ENCODE peak calls at places on chromosomes 16 and 17, in four cellular contexts. One of them, this sample, is unnamed.

GRCh38 chr17:879546-879945 is 97.4 kb downstream of the MRM3 start:
- DNase-seq in effector memory CD4-positive, alpha-beta T cell: peak
- DNase-seq in activated T-helper 1 cell treated with anti-CD3 and anti-CD28 coated beads, Interleukin-12 subunit alpha, Interleukin-12 subunit beta, Interleukin-2, Interleukin-4 antibody, amounts not matched to agents 30 ng/mL and 10 ng/mL and 1 ng/mL, durations not matched to agents 14 hours and 24 hours and 36 hours: peak
- DNase-seq in left ventricle myocardium superior: peak
- DNase-seq in this sample: peak

GRCh38 chr16:2715519-2715918 is 4.5 kb downstream of the PRSS27 start:
- DNase-seq in left ventricle myocardium superior: peak
- DNase-seq in activated T-helper 1 cell treated with anti-CD3 and anti-CD28 coated beads, Interleukin-12 subunit alpha, Interleukin-12 subunit beta, Interleukin-2, Interleukin-4 antibody, amounts not matched to agents 30 ng/mL and 10 ng/mL and 1 ng/mL, durations not matched to agents 14 hours and 24 hours and 36 hours: peak
- DNase-seq in effector memory CD4-positive, alpha-beta T cell: peak
- DNase-seq in this sample: peak

GRCh38 chr16:89111263-89111662 is 17.6 kb downstream of the ACSF3 start:
- DNase-seq in effector memory CD4-positive, alpha-beta T cell: no peak
- DNase-seq in activated T-helper 1 cell treated with anti-CD3 and anti-CD28 coated beads, Interleukin-12 subunit alpha, Interleukin-12 subunit beta, Interleukin-2, Interleukin-4 antibody, amounts not matched to agents 30 ng/mL and 10 ng/mL and 1 ng/mL, durations not matched to agents 14 hours and 24 hours and 36 hours: no peak
- DNase-seq in left ventricle myocardium superior: peak
- DNase-seq in this sample: no peak

GRCh38 chr17:58331815-58332719 is 3.5 kb upstream of the TSPOAP1 start:
- DNase-seq in effector memory CD4-positive, alpha-beta T cell: peak
- DNase-seq in left ventricle myocardium superior: peak
- DNase-seq in activated T-helper 1 cell treated with anti-CD3 and anti-CD28 coated beads, Interleukin-12 subunit alpha, Interleukin-12 subunit beta, Interleukin-2, Interleukin-4 antibody, amounts not matched to agents 30 ng/mL and 10 ng/mL and 1 ng/mL, durations not matched to agents 14 hours and 24 hours and 36 hours: peak
- DNase-seq in this sample: peak

GRCh38 chr17:7204335-7204734 is 15.3 kb downstream of the DLG4 start:
- DNase-seq in effector memory CD4-positive, alpha-beta T cell: no peak
- DNase-seq in left ventricle myocardium superior: no peak
- DNase-seq in activated T-helper 1 cell treated with anti-CD3 and anti-CD28 coated beads, Interleukin-12 subunit alpha, Interleukin-12 subunit beta, Interleukin-2, Interleukin-4 antibody, amounts not matched to agents 30 ng/mL and 10 ng/mL and 1 ng/mL, durations not matched to agents 14 hours and 24 hours and 36 hours: no peak
- DNase-seq in this sample: no peak

GRCh38 chr17:2814499-2815341 is 18.5 kb downstream of the RAP1GAP2 start:
- DNase-seq in activated T-helper 1 cell treated with anti-CD3 and anti-CD28 coated beads, Interleukin-12 subunit alpha, Interleukin-12 subunit beta, Interleukin-2, Interleukin-4 antibody, amounts not matched to agents 30 ng/mL and 10 ng/mL and 1 ng/mL, durations not matched to agents 14 hours and 24 hours and 36 hours: peak
- DNase-seq in left ventricle myocardium superior: peak
- DNase-seq in effector memory CD4-positive, alpha-beta T cell: peak
- DNase-seq in this sample: peak

GRCh38 chr17:57919912-57920311 is 35.3 kb downstream of the CUEDC1 start:
- DNase-seq in left ventricle myocardium superior: no peak
- DNase-seq in activated T-helper 1 cell treated with anti-CD3 and anti-CD28 coated beads, Interleukin-12 subunit alpha, Interleukin-12 subunit beta, Interleukin-2, Interleukin-4 antibody, amounts not matched to agents 30 ng/mL and 10 ng/mL and 1 ng/mL, durations not matched to agents 14 hours and 24 hours and 36 hours: no peak
- DNase-seq in effector memory CD4-positive, alpha-beta T cell: no peak
- DNase-seq in this sample: no peak

GRCh38 chr17:68390888-68391545 is 66.3 kb downstream of the WIPI1 start:
- DNase-seq in left ventricle myocardium superior: no peak
- DNase-seq in activated T-helper 1 cell treated with anti-CD3 and anti-CD28 coated beads, Interleukin-12 subunit alpha, Interleukin-12 subunit beta, Interleukin-2, Interleukin-4 antibody, amounts not matched to agents 30 ng/mL and 10 ng/mL and 1 ng/mL, durations not matched to agents 14 hours and 24 hours and 36 hours: no peak
- DNase-seq in effector memory CD4-positive, alpha-beta T cell: no peak
- DNase-seq in this sample: no peak

GRCh38 chr17:75764711-75765421 is at the start of gene GALK1:
- DNase-seq in activated T-helper 1 cell treated with anti-CD3 and anti-CD28 coated beads, Interleukin-12 subunit alpha, Interleukin-12 subunit beta, Interleukin-2, Interleukin-4 antibody, amounts not matched to agents 30 ng/mL and 10 ng/mL and 1 ng/mL, durations not matched to agents 14 hours and 24 hours and 36 hours: peak
- DNase-seq in effector memory CD4-positive, alpha-beta T cell: peak
- DNase-seq in left ventricle myocardium superior: peak
- DNase-seq in this sample: peak

GRCh38 chr17:67575325-67575724 is 142.4 kb upstream of the NOL11 start:
- DNase-seq in activated T-helper 1 cell treated with anti-CD3 and anti-CD28 coated beads, Interleukin-12 subunit alpha, Interleukin-12 subunit beta, Interleukin-2, Interleukin-4 antibody, amounts not matched to agents 30 ng/mL and 10 ng/mL and 1 ng/mL, durations not matched to agents 14 hours and 24 hours and 36 hours: no peak
- DNase-seq in effector memory CD4-positive, alpha-beta T cell: no peak
- DNase-seq in left ventricle myocardium superior: no peak
- DNase-seq in this sample: no peak

This sample was measured in stimulated activated CD4-positive, alpha-beta T cell treated with anti-CD3 and anti-CD28 coated beads, Interleukin-4, amount 100 ng/mL, for 48 hours.